ENCODE peak calls at places on chromosomes 1 and 21, in eight cellular contexts. I, U, C, V, R, E, D and G are unnamed samples.

GRCh38 chr1:63069214-63069613 is 253.2 kb upstream of the FOXD3 start:
- DNase-seq in D (no peak), I (no peak), U (no peak), R (no peak), E (no peak), V (no peak), C (no peak), G (no peak)

GRCh38 chr21:41960386-41960785 is 6.6 kb upstream of the C2CD2 start:
- DNase-seq in R (no peak), V (no peak), C (no peak), I (no peak), E (no peak), U (no peak), D (no peak), G (no peak)

GRCh38 chr1:3708696-3709246 is 43.5 kb upstream of the CCDC27 start:
- DNase-seq in V (no peak), E (no peak), U (no peak), C (no peak), R (no peak), D (no peak), I (no peak), G (no peak)

GRCh38 chr1:155128755-155129473 is 1.2 kb downstream of the EFNA1 start:
- DNase-seq in I (peak; percentile 42), C (peak; percentile 85), D (no peak), U (no peak), R (peak; percentile 60), E (peak; percentile 55), V (peak; percentile 51), G (no peak)

GRCh38 chr1:23923592-23924495 is 10.7 kb upstream of the CNR2 start:
- DNase-seq in E (no peak), D (no peak), C (no peak), V (no peak), R (no peak), I (no peak), U (no peak), G (no peak)

GRCh38 chr1:179036844-179037465 is 11.3 kb downstream of the FAM20B start:
- DNase-seq in V (no peak), C (no peak), R (peak; percentile 65), U (no peak), E (no peak), I (no peak), D (no peak), G (no peak)

GRCh38 chr1:212226467-212226866 is 58.7 kb upstream of the PPP2R5A start:
- DNase-seq in I (no peak), U (no peak), E (no peak), R (no peak), C (no peak), D (no peak), V (no peak), G (no peak)

GRCh38 chr1:221478050-221478949 is 263.6 kb downstream of the DUSP10 start:
- DNase-seq in R (peak; percentile 79), V (peak; percentile 48), U (peak; percentile 1), I (peak; percentile 79), D (peak; percentile 66), C (peak; percentile 33), E (no peak), G (peak; percentile 25)

GRCh38 chr1:21630571-21631338 is 38.4 kb downstream of the RAP1GAP start:
- DNase-seq in R (no peak), U (no peak), C (no peak), V (no peak), I (no peak), E (no peak), D (no peak), G (no peak)

GRCh38 chr1:117561551-117561950 is 44.3 kb upstream of the TENT5C start:
- DNase-seq in D (no peak), R (no peak), C (no peak), E (no peak), V (no peak), U (no peak), I (no peak), G (no peak)

GRCh38 chr1:205669341-205670142 is 10.8 kb downstream of the SLC45A3 start:
- DNase-seq in I (no peak), R (no peak), V (no peak), D (no peak), E (no peak), C (no peak), U (no peak), G (no peak)

GRCh38 chr1:182163821-182164223 is 102.3 kb upstream of the ZNF648 start:
- DNase-seq in C (peak; percentile 24), V (peak; percentile 49), D (no peak), I (no peak), R (no peak), U (no peak), E (no peak), G (no peak)

GRCh38 chr1:156760092-156760795 is 7.1 kb upstream of the PRCC start:
- DNase-seq in U (no peak), R (no peak), I (no peak), E (no peak), D (no peak), V (no peak), C (no peak), G (no peak)

GRCh38 chr1:182917386-182917785 is 35.6 kb downstream of the SHCBP1L start:
- DNase-seq in U (peak; percentile 64), C (no peak), V (no peak), I (no peak), R (no peak), E (no peak), D (no peak), G (no peak)

GRCh38 chr1:25973610-25974355 is 24.1 kb downstream of the PAFAH2 start:
- DNase-seq in V (no peak), C (no peak), R (no peak), I (no peak), D (no peak), U (no peak), E (no peak), G (no peak)

GRCh38 chr1:235972316-235973090 is 92.4 kb downstream of the NID1 start:
- DNase-seq in E (no peak), U (peak; percentile 21), D (peak; percentile 42), R (peak; percentile 24), C (no peak), I (no peak), V (no peak), G (no peak)

GRCh38 chr1:231416896-231417295 is 5.2 kb downstream of the EGLN1 start:
- DNase-seq in I (no peak), C (no peak), V (no peak), D (no peak), R (no peak), E (no peak), U (peak; percentile 35), G (no peak)

GRCh38 chr1:231418101-231418740 is 3.9 kb downstream of the EGLN1 start:
- DNase-seq in V (no peak), U (no peak), C (no peak), D (no peak), E (no peak), I (no peak), R (no peak), G (no peak)

GRCh38 chr1:231419147-231419546 is 2.9 kb downstream of the EGLN1 start:
- DNase-seq in R (peak; percentile 16), E (no peak), I (no peak), V (no peak), D (no peak), U (peak; percentile 15), C (no peak), G (no peak)

GRCh38 chr1:231418741-231419107 is 3.4 kb downstream of the EGLN1 start:
- DNase-seq in U (no peak), D (no peak), V (no peak), R (no peak), I (no peak), E (no peak), C (no peak), G (no peak)

DNA sequence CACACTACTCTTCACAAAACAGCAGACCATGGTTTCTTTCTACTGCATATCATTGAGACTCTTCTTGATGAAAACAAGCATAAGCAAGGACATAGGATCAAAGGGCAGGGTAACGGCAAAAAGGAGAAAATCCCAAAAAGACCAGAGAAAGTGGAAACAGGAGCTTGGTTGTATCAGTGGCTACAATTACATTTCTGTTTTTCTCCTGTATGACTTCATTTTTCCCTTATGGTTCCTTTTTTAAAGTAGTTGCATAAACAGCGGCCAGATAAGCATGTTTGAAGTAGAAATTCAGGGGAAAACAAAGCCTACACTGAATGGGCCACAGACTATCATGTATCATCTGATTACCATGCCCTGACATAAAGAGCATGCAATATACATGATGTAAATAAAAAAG is 4.6 kb downstream of the EGLN1 start:
- DNase-seq in U (no peak), I (no peak), E (no peak), D (no peak), V (no peak), C (no peak), R (no peak), G (no peak)
- H3K4me3 ChIP-seq in U (peak overlapping the region; percentile 83), I (peak overlapping the region; percentile 80), E (peak overlapping the region; percentile 80), D (peak overlapping the region; percentile 11), V (peak overlapping the region; percentile 85), C (no peak overlapping the region), R (peak overlapping the region; percentile 38), G (no peak overlapping the region)

GRCh38 chr1:201170533-201171062 is 16.3 kb upstream of the TMEM9 start:
- DNase-seq in D (peak; percentile 50), V (peak; percentile 96), U (peak; percentile 54), E (peak; percentile 97), C (peak; percentile 97), I (peak; percentile 92), R (peak; percentile 92), G (no peak)
- H3K27ac ChIP-seq in D (peak overlapping the region; percentile 31), V (peak overlapping the region; percentile 91), U (no peak overlapping the region), E (peak overlapping the region; percentile 92), C (peak overlapping the region; percentile 90), I (peak overlapping the region; percentile 81), R (peak overlapping the region; percentile 36), G (no peak overlapping the region)

GRCh38 chr1:33009561-33009960 is 27.1 kb downstream of the AK2 start:
- DNase-seq in I (no peak), R (no peak), D (no peak), E (no peak), C (no peak), V (no peak), U (no peak), G (no peak)

GRCh38 chr1:33007190-33008050 is 29.3 kb downstream of the AK2 start:
- DNase-seq in V (no peak), R (peak; percentile 93), I (peak; percentile 79), E (no peak), C (peak; percentile 28), D (peak; percentile 79), U (peak; percentile 18), G (no peak)

GRCh38 chr1:33010946-33011731 is 25.5 kb downstream of the AK2 start:
- DNase-seq in C (no peak), R (no peak), D (no peak), V (peak; percentile 57), E (no peak), I (no peak), U (no peak), G (no peak)

GRCh38 chr1:33005812-33006465 is 30.7 kb downstream of the AK2 start:
- DNase-seq in R (no peak), I (no peak), E (no peak), U (no peak), D (no peak), C (no peak), V (no peak), G (no peak)

GRCh38 chr1:33008051-33008914 is 28.4 kb downstream of the AK2 start:
- DNase-seq in I (peak; percentile 27), V (no peak), D (no peak), R (peak; percentile 44), E (peak; percentile 66), U (no peak), C (no peak), G (no peak)
- H3K4me3 ChIP-seq in I (no peak overlapping the region), V (no peak overlapping the region), D (no peak overlapping the region), R (no peak overlapping the region), E (no peak overlapping the region), U (no peak overlapping the region), C (no peak overlapping the region), G (no peak overlapping the region)

GRCh38 chr1:210301254-210301955 is 27.3 kb upstream of the HHAT start:
- DNase-seq in R (no peak), D (peak; percentile 7), V (no peak), C (no peak), E (no peak), I (no peak), U (no peak), G (no peak)
- H3K27ac ChIP-seq in R (no peak overlapping the region), D (no peak overlapping the region), V (peak overlapping the region; percentile 22), C (no peak overlapping the region), E (no peak overlapping the region), I (no peak overlapping the region), U (no peak overlapping the region), G (no peak overlapping the region)